ENCODE peak calls at places on chromosomes 3 and 15, in four cellular contexts. U, F, K and L are unnamed samples.
A peak's percentile ranks its signal among the peaks of the same experiment; 100 is the strongest.

GRCh38 chr3:179026636-179027035 is 45.0 kb downstream of the ZMAT3 start:
- DNase-seq in K (no peak), F (no peak), U (no peak), L (no peak)

GRCh38 chr3:37984051-37984450 is 6.5 kb upstream of the VILL start:
- DNase-seq in K (no peak), F (no peak), U (no peak), L (no peak)

GRCh38 chr15:100759116-100759515 is 120.5 kb upstream of the ALDH1A3 start:
- DNase-seq in U (no peak), K (no peak), F (no peak), L (no peak)

GRCh38 chr3:41768363-41768762 is 193.5 kb downstream of the ULK4 start:
- DNase-seq in F (no peak), U (no peak), K (peak; percentile 13), L (no peak)

GRCh38 chr3:149010966-149011365 is 19.6 kb downstream of the GYG1 start:
- DNase-seq in U (no peak), K (no peak), F (no peak), L (no peak)

GRCh38 chr3:151301787-151302186 is 14.8 kb downstream of the GPR87 start:
- DNase-seq in F (no peak), U (peak; percentile 89), K (no peak), L (no peak)

GRCh38 chr3:125482406-125482805 is 37.6 kb downstream of the SNX4 start:
- DNase-seq in U (no peak), K (no peak), F (no peak), L (no peak)

GRCh38 chr3:154548341-154548740 is 118.4 kb upstream of the GPR149 start:
- DNase-seq in K (no peak), U (no peak), F (no peak), L (no peak)

GRCh38 chr3:42161050-42161935 is 70.1 kb downstream of the TRAK1 start:
- DNase-seq in K (no peak), F (no peak), U (peak; percentile 75), L (no peak)

GRCh38 chr3:178367817-178368617 is 168.2 kb upstream of the KCNMB2 start:
- DNase-seq in F (no peak), K (peak; percentile 7), U (no peak), L (no peak)

GRCh38 chr15:70589221-70589620 is 174.1 kb downstream of the UACA start:
- DNase-seq in K (no peak), F (no peak), U (no peak), L (no peak)

GRCh38 chr3:24640330-24640877 is 145.8 kb upstream of the THRB start:
- DNase-seq in F (no peak), U (peak; percentile 74), K (peak; percentile 26), L (no peak)

GRCh38 chr15:83275412-83275811 is 9.1 kb downstream of the BNC1 start:
- DNase-seq in K (no peak), F (no peak), U (no peak), L (no peak)

GRCh38 chr15:68666120-68666811 is 87.5 kb downstream of the CORO2B start:
- DNase-seq in F (peak; percentile 21), U (no peak), K (no peak), L (no peak)

GRCh38 chr3:82157952-82158351 is 396.5 kb upstream of the GBE1 start:
- DNase-seq in U (peak; percentile 93), F (no peak), K (peak; percentile 69), L (no peak)

GRCh38 chr3:150763841-150764483 is 993 bp upstream of the SIAH2 start:
- DNase-seq in U (peak; percentile 63), F (peak; percentile 81), K (peak; percentile 55), L (peak; percentile 48)

GRCh38 chr3:150761831-150762661 is 923 bp downstream of the SIAH2 start:
- DNase-seq in U (peak; percentile 64), F (peak; percentile 59), K (peak; percentile 59), L (peak; percentile 46)

GRCh38 chr15:33242669-33243191 is 48.2 kb upstream of the FMN1 start:
- DNase-seq in F (no peak), K (no peak), U (peak; percentile 62), L (no peak)

GRCh38 chr15:69926011-69926410 is 171.7 kb downstream of the TLE3 start:
- DNase-seq in K (no peak), U (peak; percentile 39), F (no peak), L (no peak)

GRCh38 chr3:11327619-11328018 is 55.4 kb downstream of the ATG7 start:
- DNase-seq in F (no peak), K (no peak), U (no peak), L (no peak)

GRCh38 chr3:134347516-134347915 is 26.7 kb downstream of the AMOTL2 start:
- DNase-seq in K (no peak), U (no peak), F (peak; percentile 12), L (no peak)

GRCh38 chr3:129442947-129443346 is 2.9 kb downstream of the IFT122 start:
- DNase-seq in K (no peak), F (no peak), U (no peak), L (no peak)

GRCh38 chr3:129441215-129441614 is 1.2 kb downstream of the IFT122 start:
- DNase-seq in U (no peak), K (peak; percentile 10), F (no peak), L (no peak)

GRCh38 chr3:129442486-129442885 is 2.5 kb downstream of the IFT122 start:
- DNase-seq in K (no peak), F (no peak), U (no peak), L (no peak)

GRCh38 chr3:129440648-129441190 is 695 bp downstream of the IFT122 start:
- DNase-seq in F (no peak), U (no peak), K (peak; percentile 27), L (no peak)

GRCh38 chr3:129441782-129442181 is 1.8 kb downstream of the IFT122 start:
- DNase-seq in U (no peak), F (no peak), K (no peak), L (peak; percentile 41)
- H3K27ac ChIP-seq in U (no peak overlapping the region), F (peak overlapping the region; percentile 91), K (no peak overlapping the region), L (peak overlapping the region; percentile 26)

DNA sequence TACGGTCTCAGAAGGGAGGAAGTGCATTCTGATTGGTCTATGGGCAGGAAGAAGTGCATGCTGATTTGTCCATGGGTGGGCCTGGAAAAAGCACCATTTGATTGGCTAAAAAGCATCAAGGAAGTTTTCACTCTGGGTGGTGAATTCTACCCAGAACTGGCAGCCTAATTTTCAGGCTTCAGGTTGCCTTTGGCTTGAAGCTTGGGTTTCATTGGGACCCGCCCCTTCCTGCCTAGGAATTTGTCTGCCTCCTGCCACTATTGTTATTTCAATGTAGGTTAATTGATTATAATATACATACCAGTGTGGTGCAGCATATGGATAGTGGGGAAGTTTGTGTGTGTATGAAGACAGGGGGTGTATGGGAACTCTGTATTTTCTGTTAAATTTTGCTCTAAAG is 1355.9 kb downstream of the SI start:
- DNase-seq in U (no peak), F (no peak), K (no peak), L (no peak)
- H3K27ac ChIP-seq in U (no peak overlapping the region), F (no peak overlapping the region), K (no peak overlapping the region), L (no peak overlapping the region)

GRCh38 chr15:74179983-74180688 is 6.6 kb downstream of the ISLR start:
- DNase-seq in F (peak; percentile 38), U (peak; percentile 75), K (no peak), L (no peak)
- H3K27ac ChIP-seq in F (peak overlapping the region; percentile 76), U (peak overlapping the region; percentile 97), K (peak overlapping the region; percentile 63), L (no peak overlapping the region)

GRCh38 chr3:187944391-187945179 is 199.3 kb upstream of the BCL6 start:
- DNase-seq in F (no peak), U (no peak), K (no peak), L (no peak)

GRCh38 chr3:187943677-187944390 is 198.6 kb upstream of the BCL6 start:
- DNase-seq in K (peak; percentile 30), U (peak; percentile 85), F (no peak), L (no peak)

GRCh38 chr3:187946031-187946691 is 200.9 kb upstream of the BCL6 start:
- DNase-seq in F (no peak), U (no peak), K (no peak), L (no peak)

GRCh38 chr3:187946981-187947380 is 201.7 kb upstream of the BCL6 start:
- DNase-seq in K (no peak), U (peak; percentile 66), F (no peak), L (no peak)

GRCh38 chr3:187945374-187945773 is 200.1 kb upstream of the BCL6 start:
- DNase-seq in U (no peak), F (no peak), K (no peak), L (no peak)
- H3K27ac ChIP-seq in U (no peak overlapping the region), F (no peak overlapping the region), K (no peak overlapping the region), L (no peak overlapping the region)